ENCODE peak calls at places on chromosome 6, in ten cellular contexts. Y is sigmoid colon, H is lower leg skin, K is A549, M is transverse colon, W is esophagus squamous epithelium, T is HepG2, N is H54, S is uterus, O is NB4. U is an unnamed sample.
A peak's percentile ranks its signal among the peaks of the same experiment; 100 is the strongest.

GRCh38 chr6:134622382-134623173 is 304.7 kb upstream of the SGK1 start:
- DNase-seq in S (no peak), O (no peak), M (no peak), W (no peak), Y (no peak), H (no peak), T (no peak), K (no peak), N (no peak), U (no peak)

GRCh38 chr6:111642463-111643158 is 36.9 kb upstream of the TRAF3IP2 start:
- DNase-seq in M (peak; percentile 68), T (peak; percentile 80), O (peak; percentile 80), W (no peak), K (peak; percentile 72), N (no peak), Y (peak; percentile 78), H (peak; percentile 86), S (peak; percentile 52), U (peak; percentile 69)

GRCh38 chr6:125824946-125825786 is 34.4 kb downstream of the NCOA7 start:
- DNase-seq in O (no peak), H (no peak), T (no peak), S (no peak), K (no peak), W (no peak), M (no peak), Y (no peak), N (no peak), U (no peak)

GRCh38 chr6:26550250-26550993 is 12.3 kb downstream of the HMGN4 start:
- DNase-seq in Y (peak; percentile 80), N (no peak), T (peak; percentile 88), K (peak; percentile 79), S (no peak), H (no peak), O (peak; percentile 36), W (no peak), M (peak; percentile 68), U (peak; percentile 55)

GRCh38 chr6:5994234-5994998 is 12.3 kb downstream of the NRN1 start:
- DNase-seq in Y (no peak), M (no peak), S (no peak), K (no peak), H (no peak), T (no peak), O (peak; percentile 35), W (no peak), N (no peak), U (no peak)

GRCh38 chr6:134233180-134233579 is 84.7 kb downstream of the SGK1 start:
- DNase-seq in W (no peak), O (peak; percentile 13), S (no peak), T (no peak), N (no peak), Y (no peak), K (no peak), H (no peak), M (no peak), U (no peak)

GRCh38 chr6:118187568-118188164 is 280.6 kb downstream of the SLC35F1 start:
- DNase-seq in H (no peak), K (no peak), M (no peak), N (no peak), O (peak; percentile 63), T (no peak), W (no peak), S (peak; percentile 31), Y (no peak), U (no peak)

GRCh38 chr6:104357928-104358327 is 501.8 kb downstream of the HACE1 start:
- DNase-seq in H (no peak), T (no peak), K (no peak), M (peak; percentile 9), W (no peak), Y (no peak), O (no peak), N (no peak), S (no peak), U (no peak)

DNA sequence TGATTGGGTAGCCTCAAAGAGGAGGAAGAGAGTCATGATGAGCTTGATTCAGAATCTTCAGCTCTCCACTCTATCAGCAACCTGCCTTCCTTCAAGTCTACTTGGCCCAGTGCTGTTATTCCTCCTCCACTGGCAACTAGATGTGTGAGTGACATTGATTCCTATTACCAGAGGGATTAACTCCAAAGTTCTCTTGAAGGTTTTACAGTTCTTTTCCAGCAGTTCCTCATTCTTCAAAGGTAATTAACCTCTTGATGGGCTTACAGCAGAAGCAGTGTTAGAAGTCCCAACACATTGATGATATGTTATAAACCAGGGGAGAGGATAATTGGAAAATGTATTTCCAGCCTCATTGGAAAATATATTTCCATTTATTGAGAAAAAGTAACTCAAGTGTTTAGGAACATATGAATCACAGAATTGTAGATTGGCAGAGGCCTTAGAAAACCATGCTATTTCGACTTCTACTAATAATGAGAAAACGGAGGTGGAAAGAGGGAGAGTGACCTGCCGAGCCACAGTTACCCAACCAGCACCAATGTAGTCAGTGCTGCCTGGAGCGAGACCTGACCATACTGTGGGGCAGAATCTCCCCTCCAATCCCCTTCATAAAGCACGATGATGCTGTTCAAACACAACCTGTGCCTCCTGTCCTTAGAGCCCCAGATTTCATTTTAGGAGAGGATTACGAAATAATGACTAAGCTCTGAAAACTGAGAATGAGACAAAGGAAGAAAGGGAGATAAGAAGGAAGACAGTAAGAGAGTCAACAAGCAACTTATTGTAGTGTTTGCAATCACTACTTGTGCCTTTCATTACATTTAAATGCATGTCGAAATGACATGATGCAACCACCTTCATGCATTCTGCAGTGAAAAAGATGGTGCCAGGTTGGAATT is 70.8 kb downstream of the ATXN1 start:
- DNase-seq in K (peak; percentile 74), Y (no peak), T (peak; percentile 72), O (peak; percentile 62), N (no peak), W (no peak), S (no peak), H (no peak), M (no peak), U (no peak)
- TF ChIP-seq POLR2A in K (no peak), Y (no peak), T (no peak), O (no peak), N (no peak), W (no peak), S (no peak), H (no peak), M (no peak), U (no peak)

GRCh38 chr6:33787336-33787953 is 1.5 kb downstream of the LEMD2 start:
- DNase-seq in M (no peak), H (no peak), Y (no peak), T (no peak), W (no peak), N (no peak), S (no peak), O (no peak), K (no peak), U (peak; percentile 50)

GRCh38 chr6:33789550-33789895 is 593 bp upstream of the LEMD2 start:
- DNase-seq in T (no peak), K (no peak), M (no peak), Y (no peak), S (no peak), H (no peak), O (no peak), N (no peak), W (no peak), U (no peak)

GRCh38 chr6:33790306-33790855 is 1.5 kb upstream of the LEMD2 start:
- DNase-seq in O (no peak), K (no peak), N (no peak), W (no peak), S (no peak), M (no peak), T (no peak), H (no peak), Y (no peak), U (no peak)

GRCh38 chr6:33787954-33788693 is 806 bp downstream of the LEMD2 start:
- DNase-seq in N (peak; percentile 65), K (peak; percentile 63), S (peak; percentile 76), H (peak; percentile 96), O (peak; percentile 89), W (peak; percentile 36), T (peak; percentile 46), M (peak; percentile 77), Y (peak; percentile 95), U (peak; percentile 76)

DNA sequence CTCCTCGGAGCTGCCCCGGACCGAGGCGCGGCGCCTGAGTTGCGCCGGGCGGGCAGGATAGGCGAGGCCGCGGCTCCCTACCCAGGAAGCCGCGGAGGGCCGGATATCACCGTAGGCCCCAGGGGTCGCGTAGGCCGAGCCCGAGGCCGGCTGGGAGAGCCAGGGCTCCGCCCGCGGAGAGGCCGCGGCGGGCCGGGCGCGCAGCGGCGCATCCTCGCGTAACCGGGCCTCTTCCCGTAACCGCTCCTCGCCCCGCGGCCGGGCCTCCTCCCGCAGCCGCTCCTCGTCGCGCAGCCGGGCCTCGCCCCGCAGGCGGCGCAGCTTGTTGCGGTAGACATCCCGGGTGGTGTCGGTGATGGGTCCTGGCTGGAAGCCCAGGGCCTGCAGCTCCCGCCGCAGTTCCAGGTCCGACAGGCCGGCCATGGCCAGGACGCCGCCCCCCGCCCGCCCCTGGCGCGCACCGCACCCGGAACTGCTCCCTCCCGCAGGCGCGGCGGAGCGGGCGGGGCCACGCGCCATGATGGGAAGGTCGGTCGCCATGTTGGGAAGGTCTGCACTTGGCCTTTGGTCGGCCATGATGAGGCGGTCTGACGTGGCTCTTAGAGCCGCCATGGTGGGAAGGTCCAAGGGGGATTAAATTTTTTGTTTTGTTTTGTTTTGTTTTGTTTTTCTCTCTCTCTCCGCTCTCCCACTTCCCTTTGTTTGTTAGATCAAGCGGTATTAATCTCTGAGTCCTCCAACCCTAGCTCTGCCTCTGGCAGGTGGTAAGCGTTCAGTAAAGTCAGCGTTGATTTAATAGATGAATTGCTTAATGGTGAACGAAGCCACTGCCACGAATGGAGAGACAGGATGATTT is at the start of gene LEMD2:
- DNase-seq in M (peak; percentile 95), Y (peak; percentile 97), T (peak; percentile 81), N (peak; percentile 91), S (peak; percentile 92), H (peak; percentile 98), K (peak; percentile 92), W (peak; percentile 49), O (peak; percentile 96), U (peak; percentile 97)
- TF ChIP-seq POLR2A in M (peak; percentile 81), Y (peak; percentile 55), T (peak; percentile 91), N (peak; percentile 85), S (peak; percentile 96), H (peak; percentile 81), K (peak; percentile 73), W (peak; percentile 69), O (peak; percentile 71), U (peak; percentile 75)

DNA sequence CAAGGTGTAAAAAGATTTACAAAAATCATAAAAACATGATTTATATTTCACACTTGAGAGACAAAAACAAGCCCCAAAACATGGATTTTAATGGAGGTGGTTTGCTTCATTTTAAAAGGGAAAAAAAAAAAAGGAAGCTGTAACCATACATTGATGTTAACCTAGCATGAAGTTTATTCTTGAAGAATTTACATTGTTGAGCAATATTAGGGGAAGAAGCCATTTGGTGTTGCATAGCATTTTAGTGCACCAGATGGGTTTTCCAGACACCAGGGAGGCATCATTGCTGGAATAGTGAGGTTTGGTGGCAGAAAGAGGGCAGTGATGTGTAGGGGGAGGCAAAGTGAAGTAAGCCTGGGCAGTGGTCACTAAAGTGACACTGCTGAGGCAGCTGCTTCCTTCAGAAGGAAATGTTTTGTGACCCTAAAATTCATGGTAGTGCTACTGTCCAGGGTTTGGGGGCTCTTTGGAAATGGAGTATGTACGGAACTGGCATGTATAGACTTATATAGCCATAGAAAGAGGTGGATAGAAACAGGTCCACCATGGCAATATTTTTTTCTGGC is 2.5 kb downstream of the TOMM6 start:
- DNase-seq in Y (no peak), S (no peak), T (no peak), N (no peak), O (no peak), K (no peak), M (no peak), W (no peak), H (no peak), U (no peak)
- TF ChIP-seq POLR2A in Y (no peak), S (no peak), T (peak; percentile 43), N (no peak), O (no peak), K (no peak), M (no peak), W (no peak), H (no peak), U (no peak)

GRCh38 chr6:42451146-42451594 is 556 bp downstream of the TRERF1 start:
- DNase-seq in K (no peak), T (no peak), W (no peak), S (no peak), N (no peak), M (no peak), H (no peak), O (no peak), Y (no peak), U (no peak)

GRCh38 chr6:42453649-42454427 is 2.1 kb upstream of the TRERF1 start:
- DNase-seq in Y (peak; percentile 80), H (peak; percentile 89), N (no peak), K (no peak), O (peak; percentile 81), W (no peak), M (peak; percentile 66), T (no peak), S (peak; percentile 70), U (peak; percentile 47)

GRCh38 chr6:42451595-42452170 is at the start of gene TRERF1:
- DNase-seq in M (peak; percentile 64), O (peak; percentile 94), H (peak; percentile 91), S (peak; percentile 66), N (peak; percentile 67), Y (peak; percentile 85), W (no peak), K (peak; percentile 74), T (no peak), U (peak; percentile 61)

GRCh38 chr6:42453027-42453648 is 1.4 kb upstream of the TRERF1 start:
- DNase-seq in S (peak; percentile 92), W (no peak), O (peak; percentile 98), N (peak; percentile 90), H (peak; percentile 97), T (peak; percentile 21), M (peak; percentile 87), Y (peak; percentile 96), K (peak; percentile 76), U (peak; percentile 63)

DNA sequence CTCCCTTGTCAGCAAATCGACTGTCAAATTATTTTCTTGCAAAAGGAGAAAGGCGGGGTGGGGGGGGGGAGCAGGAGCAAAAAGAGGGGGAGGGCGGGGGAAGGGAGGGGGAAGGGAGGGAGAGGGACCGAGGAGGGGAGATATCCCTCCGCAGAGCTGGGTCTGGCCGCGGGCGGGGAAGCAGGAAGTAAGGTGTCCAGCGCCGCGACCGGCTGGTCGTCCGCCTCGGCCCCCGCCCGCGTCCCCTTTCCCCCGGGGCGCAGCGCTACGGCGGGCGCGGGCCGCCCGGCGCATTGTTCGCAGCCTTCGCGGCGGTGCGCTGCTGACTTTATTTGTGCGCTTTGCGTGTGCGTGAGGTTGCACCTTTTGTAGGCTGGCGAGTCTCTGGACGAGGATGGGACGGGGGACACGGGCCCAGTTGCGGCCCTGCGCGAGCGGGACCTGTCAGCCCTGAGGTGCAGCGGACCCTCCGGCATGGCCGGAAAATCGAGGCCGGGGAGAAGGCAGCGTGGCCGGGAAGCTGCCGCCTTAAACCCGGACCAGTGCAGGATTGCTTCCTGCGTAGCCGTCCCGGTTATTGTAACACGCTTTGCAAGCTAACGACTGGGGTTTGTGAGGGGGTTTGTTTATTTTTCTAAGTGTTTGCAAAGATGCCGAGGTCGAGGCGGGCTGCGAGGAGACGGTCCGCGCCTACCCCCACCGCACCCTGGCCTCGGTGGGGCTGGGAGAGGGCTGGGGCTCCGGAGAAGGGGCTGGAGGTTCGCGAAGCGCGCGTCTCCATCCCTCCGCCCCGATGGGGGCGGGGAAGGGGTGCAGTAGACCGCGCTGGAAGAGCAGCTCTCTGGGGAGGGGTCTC is 673 bp upstream of the TRERF1 start:
- DNase-seq in W (no peak), Y (peak; percentile 93), H (peak; percentile 95), T (no peak), O (peak; percentile 94), M (peak; percentile 80), S (peak; percentile 82), K (peak; percentile 86), N (peak; percentile 45), U (peak; percentile 80)
- TF ChIP-seq POLR2A in W (no peak), Y (no peak), H (no peak), T (no peak), O (peak; percentile 40), M (peak; percentile 54), S (peak; percentile 63), K (peak; percentile 68), N (peak; percentile 56), U (no peak)

U was measured in erythroblast.